ENCODE peak calls at places on chromosomes 6 and 20, in seven cellular contexts. S, V, A, P, I, M and W are unnamed samples.

GRCh38 chr6:113870917-113871316 is 13.8 kb downstream of the MARCKS start:
- DNase-seq in S (no peak), V (no peak), A (no peak), P (no peak), I (peak), M (no peak), W (no peak)

GRCh38 chr6:142846459-142846831 is 98.5 kb downstream of the HIVEP2 start:
- DNase-seq in S (no peak), V (no peak), A (no peak), P (no peak), I (peak), M (peak), W (no peak)

GRCh38 chr6:146666909-146667308 is 68.1 kb downstream of the ADGB start:
- DNase-seq in S (no peak), V (no peak), A (no peak), P (no peak), I (no peak), M (no peak), W (no peak)

GRCh38 chr6:113439861-113440260 is 417.3 kb upstream of the MARCKS start:
- DNase-seq in S (no peak), V (no peak), A (no peak), P (no peak), I (no peak), M (no peak), W (no peak)

GRCh38 chr20:38961530-38962043 is 557 bp upstream of the DHX35 start:
- DNase-seq in S (no peak), V (no peak), A (peak), P (no peak), I (no peak), M (no peak), W (no peak)

GRCh38 chr6:36623547-36624459 is 29.6 kb downstream of the SRSF3 start:
- DNase-seq in S (peak), V (peak), A (peak), P (peak), I (peak), M (peak), W (peak)

GRCh38 chr6:32845381-32845884 is 1.6 kb upstream of the PSMB8 start:
- DNase-seq in S (peak), V (no peak), A (no peak), P (no peak), I (no peak), M (no peak), W (no peak)

GRCh38 chr6:111585241-111585968 is 20.3 kb downstream of the TRAF3IP2 start:
- DNase-seq in S (no peak), V (no peak), A (no peak), P (no peak), I (peak), M (peak), W (no peak)

GRCh38 chr6:3440911-3441310 is 15.9 kb downstream of the SLC22A23 start:
- DNase-seq in S (no peak), V (no peak), A (no peak), P (no peak), I (no peak), M (no peak), W (no peak)

DNA sequence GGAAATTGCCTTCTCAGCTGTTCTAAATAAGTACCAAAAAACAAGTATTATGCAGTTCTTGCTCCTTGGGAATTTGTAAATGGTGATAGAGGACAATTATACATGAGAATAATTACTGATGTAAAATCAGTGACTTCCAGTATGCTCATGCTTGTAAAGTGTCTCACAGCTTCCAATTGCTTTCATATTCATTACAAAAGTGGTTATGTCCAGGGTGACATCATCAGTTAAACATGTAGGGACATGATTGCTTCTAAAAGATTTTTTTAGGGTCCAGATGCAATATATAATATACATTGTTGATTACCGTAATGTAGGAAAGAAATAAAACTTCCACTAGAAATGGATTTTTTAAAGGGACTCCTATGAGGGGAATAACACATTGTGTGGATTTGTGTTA is 122.8 kb upstream of the B3GAT2 start:
- DNase-seq in S (no peak), V (no peak), A (peak), P (no peak), I (peak), M (peak), W (no peak)
- H3K27ac ChIP-seq in S (peak), V (no peak), A (no peak), P (no peak), I (no peak), M (no peak), W (no peak)

GRCh38 chr20:50509923-50510705 is at the start of gene PTPN1:
- DNase-seq in S (peak), V (peak), A (peak), P (peak), I (peak), M (peak), W (peak)
- TF ChIP-seq CTCF in S (no peak), V (no peak), A (no peak), P (no peak), I (peak), M (no peak), W (no peak)

DNA sequence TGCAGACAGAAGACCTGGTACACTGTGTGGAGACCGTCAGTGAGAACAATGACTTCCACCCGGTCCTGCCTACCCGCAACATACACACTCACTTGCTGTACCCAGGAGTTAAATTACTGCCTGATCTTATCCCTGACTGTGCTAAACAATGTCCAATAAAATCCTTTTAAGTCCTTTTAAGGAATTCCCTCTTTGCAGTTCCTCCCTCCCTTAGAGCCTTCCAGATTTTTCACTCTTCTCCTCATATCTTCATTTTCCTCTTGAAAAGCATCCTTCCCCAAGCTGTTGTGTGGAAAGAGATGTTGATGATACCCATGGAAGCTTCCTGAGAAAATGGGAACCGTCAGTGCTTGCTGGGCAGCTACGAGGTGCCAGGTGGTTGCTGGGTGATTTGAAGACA is 3.4 kb upstream of the KCNG1 start:
- DNase-seq in S (no peak), V (no peak), A (no peak), P (peak), I (no peak), M (no peak), W (no peak)
- H3K27ac ChIP-seq in S (no peak), V (no peak), A (no peak), P (no peak), I (no peak), M (no peak), W (no peak)

GRCh38 chr20:12391099-12391498 is 473.4 kb downstream of the BTBD3 start:
- DNase-seq in S (no peak), V (no peak), A (no peak), P (no peak), I (no peak), M (no peak), W (no peak)

GRCh38 chr20:12395404-12396159 is 477.9 kb downstream of the BTBD3 start:
- DNase-seq in S (no peak), V (peak), A (no peak), P (no peak), I (no peak), M (no peak), W (no peak)

DNA sequence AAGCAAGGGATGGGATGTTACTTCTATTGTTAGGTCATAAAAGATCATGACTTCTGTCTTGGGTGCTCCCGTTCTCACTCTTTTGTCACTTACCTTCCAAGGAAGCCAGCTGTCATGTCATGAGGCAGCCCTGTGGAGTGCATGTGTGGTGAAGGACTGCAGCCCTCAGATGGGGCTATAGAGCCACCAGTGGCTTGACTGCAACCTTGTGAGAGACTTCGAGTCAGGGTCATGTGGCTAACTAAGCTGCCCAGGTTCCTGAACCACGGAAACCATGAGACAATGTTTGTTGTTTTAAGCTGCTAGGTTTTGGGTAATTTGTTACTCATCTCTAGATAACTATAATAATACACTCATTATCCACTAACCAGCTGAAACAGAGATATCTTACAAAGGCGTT is 477.1 kb downstream of the BTBD3 start:
- DNase-seq in S (no peak), V (peak), A (no peak), P (no peak), I (no peak), M (no peak), W (no peak)
- TF ChIP-seq CTCF in S (no peak), V (peak), A (no peak), P (no peak), I (no peak), M (no peak), W (no peak)

GRCh38 chr20:417801-418342 is 9.8 kb downstream of the RBCK1 start:
- DNase-seq in S (no peak), V (no peak), A (no peak), P (no peak), I (no peak), M (no peak), W (no peak)
- H3K27ac ChIP-seq in S (no peak), V (no peak), A (peak), P (no peak), I (no peak), M (no peak), W (no peak)

DNA sequence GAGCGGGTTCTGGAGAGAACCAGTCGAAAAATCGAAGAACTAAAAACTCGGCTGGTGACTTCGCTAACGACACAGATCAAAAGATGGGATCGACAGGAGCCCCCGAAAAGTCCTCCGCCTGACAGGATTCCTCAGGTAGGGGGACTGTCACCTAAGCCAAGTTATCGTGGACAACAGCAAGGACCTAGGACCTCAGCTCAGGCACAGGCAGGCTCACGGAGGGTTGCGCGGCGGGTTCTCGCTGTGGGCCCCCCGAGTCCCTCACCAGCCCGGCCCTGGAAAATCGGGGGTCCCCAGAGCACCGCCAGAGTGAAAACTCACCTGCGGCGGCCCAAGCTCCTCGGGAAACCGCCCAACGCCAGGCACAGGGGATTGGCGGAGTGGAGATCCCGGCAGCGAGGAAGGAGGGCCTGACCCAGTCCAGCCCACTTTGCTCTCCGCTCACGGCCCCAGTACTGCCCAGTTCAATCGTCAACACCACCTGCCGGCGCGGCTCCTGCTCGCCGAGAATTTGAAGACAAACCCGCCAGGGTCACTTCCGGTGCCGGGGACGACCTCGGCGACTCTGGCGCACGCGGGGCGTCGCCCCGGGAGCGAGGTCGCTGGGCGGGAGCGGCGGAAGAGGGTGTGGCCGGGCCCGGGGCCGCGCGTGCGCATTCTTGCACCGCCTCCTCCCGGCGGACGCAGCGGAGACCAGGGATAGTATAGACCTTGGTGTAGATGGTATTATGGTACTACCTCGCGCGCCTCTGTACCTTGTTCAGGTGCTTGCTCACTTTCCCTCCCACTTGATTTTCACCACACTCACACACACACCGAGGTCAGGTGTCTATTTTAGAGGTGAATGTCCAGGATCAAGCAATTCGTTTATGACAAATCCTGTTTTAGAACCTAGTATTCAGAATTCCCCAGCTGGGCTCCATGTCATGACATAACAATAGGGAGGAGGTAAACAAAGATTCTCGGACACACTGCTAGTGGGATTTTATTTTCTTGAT is at the start of gene KATNA1:
- DNase-seq in S (peak), V (peak), A (peak), P (peak), I (peak), M (peak), W (peak)
- TF ChIP-seq CTCF in S (peak), V (no peak), A (no peak), P (no peak), I (no peak), M (no peak), W (no peak)